ENCODE peak calls at places on chromosomes 13 and 19, in four cellular contexts. K is LNCaP clone FGC, J is NCI-H2081, B is NCI-H774. V is an unnamed sample.
A peak's percentile ranks its signal among the peaks of the same experiment; 100 is the strongest.

GRCh38 chr13:33153421-33154381 is 131.9 kb downstream of the STARD13 start:
- DNase-seq in J (no peak), B (no peak), K (no peak), V (no peak)

GRCh38 chr13:65597839-65598818 is 1632.0 kb downstream of the PCDH9 start:
- DNase-seq in J (no peak), K (no peak), B (no peak), V (no peak)

GRCh38 chr19:12092065-12092867 is 27.7 kb downstream of the ZNF844 start:
- DNase-seq in B (peak; percentile 5), J (no peak), K (no peak), V (no peak)

GRCh38 chr13:49220856-49221614 is 897 bp downstream of the MLNR start:
- DNase-seq in B (no peak), K (no peak), J (no peak), V (no peak)

GRCh38 chr19:4472174-4472974 is at the start of gene HDGFL2:
- DNase-seq in J (no peak), B (no peak), K (no peak), V (no peak)

GRCh38 chr13:50456111-50456510 is 387.4 kb downstream of the DLEU7 start:
- DNase-seq in J (no peak), K (no peak), B (no peak), V (no peak)

GRCh38 chr19:43595999-43596841 is at the start of the genes IRGQ and ZNF576:
- DNase-seq in B (peak; percentile 99), J (peak; percentile 99), K (peak; percentile 88), V (peak; percentile 100)

GRCh38 chr19:47479701-47480503 is 4.1 kb downstream of the KPTN start:
- DNase-seq in J (no peak), B (no peak), K (no peak), V (no peak)

GRCh38 chr13:44221657-44222056 is 152.0 kb upstream of the SERP2 start:
- DNase-seq in K (peak; percentile 96), B (no peak), J (no peak), V (no peak)

GRCh38 chr19:55158848-55159793 is 1.6 kb upstream of the TNNI3 start:
- DNase-seq in B (no peak), K (no peak), J (no peak), V (no peak)

GRCh38 chr13:46751811-46752635 is 44.9 kb downstream of the ESD start:
- DNase-seq in K (no peak), B (no peak), J (no peak), V (no peak)

GRCh38 chr19:38388310-38389100 is at the start of gene SPRED3:
- DNase-seq in J (no peak), B (peak; percentile 53), K (no peak), V (peak; percentile 32)

GRCh38 chr19:17579523-17580244 is 24.2 kb downstream of the COLGALT1 start:
- DNase-seq in B (peak; percentile 17), K (no peak), J (no peak), V (no peak)

GRCh38 chr13:35460061-35460460 is 16.4 kb downstream of the MAB21L1 start:
- DNase-seq in K (no peak), B (no peak), J (no peak), V (no peak)

V was measured in COR-L47.